ENCODE peak calls at places on chromosomes 11 and 22, in four cellular contexts. One of them, this sample, is unnamed.

GRCh38 chr11:106585061-106585460 is 433.2 kb downstream of the GUCY1A2 start:
- DNase-seq in HCT116: no peak
- DNase-seq in memory B cell: no peak
- DNase-seq in stimulated activated CD8-positive, alpha-beta memory T cell treated with anti-CD3 and anti-CD28 coated beads, Interleukin-7, amount 100 ng/mL, for 1 hour: no peak
- DNase-seq in this sample: no peak

GRCh38 chr11:11620966-11621880 is 582 bp downstream of the GALNT18 start:
- DNase-seq in stimulated activated CD8-positive, alpha-beta memory T cell treated with anti-CD3 and anti-CD28 coated beads, Interleukin-7, amount 100 ng/mL, for 1 hour: no peak
- DNase-seq in HCT116: no peak
- DNase-seq in memory B cell: peak; percentile 17
- DNase-seq in this sample: peak; percentile 5

GRCh38 chr11:72446929-72447753 is 12.8 kb upstream of the CLPB start:
- DNase-seq in memory B cell: no peak
- DNase-seq in stimulated activated CD8-positive, alpha-beta memory T cell treated with anti-CD3 and anti-CD28 coated beads, Interleukin-7, amount 100 ng/mL, for 1 hour: no peak
- DNase-seq in HCT116: peak; percentile 69
- DNase-seq in this sample: peak; percentile 70

GRCh38 chr22:27804683-27805297 is 3.2 kb upstream of the MN1 start:
- DNase-seq in HCT116: no peak
- DNase-seq in stimulated activated CD8-positive, alpha-beta memory T cell treated with anti-CD3 and anti-CD28 coated beads, Interleukin-7, amount 100 ng/mL, for 1 hour: no peak
- DNase-seq in memory B cell: peak; percentile 30
- DNase-seq in this sample: peak; percentile 67

GRCh38 chr11:130908770-130909625 is 7.3 kb downstream of the SNX19 start:
- DNase-seq in stimulated activated CD8-positive, alpha-beta memory T cell treated with anti-CD3 and anti-CD28 coated beads, Interleukin-7, amount 100 ng/mL, for 1 hour: no peak
- DNase-seq in memory B cell: no peak
- DNase-seq in HCT116: no peak
- DNase-seq in this sample: peak; percentile 80

GRCh38 chr11:130449996-130450419 is 1.6 kb downstream of the ADAMTS15 start:
- DNase-seq in HCT116: no peak
- DNase-seq in memory B cell: no peak
- DNase-seq in stimulated activated CD8-positive, alpha-beta memory T cell treated with anti-CD3 and anti-CD28 coated beads, Interleukin-7, amount 100 ng/mL, for 1 hour: no peak
- DNase-seq in this sample: no peak

GRCh38 chr22:46107089-46107664 is 43.1 kb upstream of the PPARA start:
- DNase-seq in memory B cell: no peak
- DNase-seq in HCT116: no peak
- DNase-seq in stimulated activated CD8-positive, alpha-beta memory T cell treated with anti-CD3 and anti-CD28 coated beads, Interleukin-7, amount 100 ng/mL, for 1 hour: no peak
- DNase-seq in this sample: no peak

GRCh38 chr11:122834065-122834464 is 4.2 kb upstream of the CRTAM start:
- DNase-seq in memory B cell: no peak
- DNase-seq in stimulated activated CD8-positive, alpha-beta memory T cell treated with anti-CD3 and anti-CD28 coated beads, Interleukin-7, amount 100 ng/mL, for 1 hour: no peak
- DNase-seq in HCT116: no peak
- DNase-seq in this sample: no peak

GRCh38 chr11:19218801-19219460 is 17.1 kb upstream of the CSRP3 start:
- DNase-seq in stimulated activated CD8-positive, alpha-beta memory T cell treated with anti-CD3 and anti-CD28 coated beads, Interleukin-7, amount 100 ng/mL, for 1 hour: no peak
- DNase-seq in memory B cell: no peak
- DNase-seq in HCT116: no peak
- DNase-seq in this sample: no peak

GRCh38 chr11:96827164-96827563 is 437.4 kb downstream of the JRKL start:
- DNase-seq in stimulated activated CD8-positive, alpha-beta memory T cell treated with anti-CD3 and anti-CD28 coated beads, Interleukin-7, amount 100 ng/mL, for 1 hour: no peak
- DNase-seq in memory B cell: no peak
- DNase-seq in HCT116: no peak
- DNase-seq in this sample: no peak

GRCh38 chr11:17725174-17725573 is 5.8 kb downstream of the MYOD1 start:
- DNase-seq in memory B cell: no peak
- DNase-seq in HCT116: no peak
- DNase-seq in stimulated activated CD8-positive, alpha-beta memory T cell treated with anti-CD3 and anti-CD28 coated beads, Interleukin-7, amount 100 ng/mL, for 1 hour: no peak
- DNase-seq in this sample: no peak

GRCh38 chr11:121497176-121497995 is 44.6 kb upstream of the SORL1-AS1 start:
- DNase-seq in HCT116: no peak
- DNase-seq in memory B cell: no peak
- DNase-seq in stimulated activated CD8-positive, alpha-beta memory T cell treated with anti-CD3 and anti-CD28 coated beads, Interleukin-7, amount 100 ng/mL, for 1 hour: no peak
- DNase-seq in this sample: no peak

GRCh38 chr11:10522276-10522675 is 18.7 kb downstream of the RNF141 start:
- DNase-seq in stimulated activated CD8-positive, alpha-beta memory T cell treated with anti-CD3 and anti-CD28 coated beads, Interleukin-7, amount 100 ng/mL, for 1 hour: no peak
- DNase-seq in memory B cell: no peak
- DNase-seq in HCT116: no peak
- DNase-seq in this sample: peak; percentile 54

GRCh38 chr11:1490651-1491050 is 4.1 kb upstream of the MOB2 start:
- DNase-seq in stimulated activated CD8-positive, alpha-beta memory T cell treated with anti-CD3 and anti-CD28 coated beads, Interleukin-7, amount 100 ng/mL, for 1 hour: no peak
- DNase-seq in memory B cell: no peak
- DNase-seq in HCT116: no peak
- DNase-seq in this sample: no peak

GRCh38 chr11:28228196-28228595 is 120.0 kb downstream of the METTL15 start:
- DNase-seq in memory B cell: no peak
- DNase-seq in stimulated activated CD8-positive, alpha-beta memory T cell treated with anti-CD3 and anti-CD28 coated beads, Interleukin-7, amount 100 ng/mL, for 1 hour: no peak
- DNase-seq in HCT116: no peak
- DNase-seq in this sample: peak; percentile 56

This sample was measured in endothelial cell of umbilical vein.